ENCODE peak calls at places on chromosomes 4 and X, in six cellular contexts. One of them, this sample, is unnamed.
A peak's percentile ranks its signal among the peaks of the same experiment; 100 is the strongest.

GRCh38 chr4:105234582-105234981 is 87.9 kb downstream of the TET2 start:
- DNase-seq in activated T-helper 1 cell treated with anti-CD3 and anti-CD28 coated beads, Interleukin-12 subunit alpha, Interleukin-12 subunit beta, Interleukin-2, Interleukin-4 antibody, amounts not matched to agents 30 ng/mL and 10 ng/mL and 1 ng/mL, durations not matched to agents 14 hours and 24 hours and 36 hours: no peak
- DNase-seq in RWPE1: no peak
- DNase-seq in cardiac muscle cell: no peak
- DNase-seq in fibroblast of lung: no peak
- DNase-seq in T-helper 2 cell: no peak
- DNase-seq in this sample: no peak

GRCh38 chr4:81471361-81472248 is at the start of gene RASGEF1B:
- DNase-seq in activated T-helper 1 cell treated with anti-CD3 and anti-CD28 coated beads, Interleukin-12 subunit alpha, Interleukin-12 subunit beta, Interleukin-2, Interleukin-4 antibody, amounts not matched to agents 30 ng/mL and 10 ng/mL and 1 ng/mL, durations not matched to agents 14 hours and 24 hours and 36 hours: peak; percentile 91
- DNase-seq in T-helper 2 cell: peak; percentile 96
- DNase-seq in cardiac muscle cell: peak; percentile 90
- DNase-seq in fibroblast of lung: peak; percentile 58
- DNase-seq in RWPE1: peak; percentile 80
- DNase-seq in this sample: peak; percentile 74

GRCh38 chr4:56506110-56506705 is 617 bp downstream of the ARL9 start:
- DNase-seq in fibroblast of lung: peak; percentile 13
- DNase-seq in RWPE1: no peak
- DNase-seq in cardiac muscle cell: peak; percentile 15
- DNase-seq in T-helper 2 cell: no peak
- DNase-seq in activated T-helper 1 cell treated with anti-CD3 and anti-CD28 coated beads, Interleukin-12 subunit alpha, Interleukin-12 subunit beta, Interleukin-2, Interleukin-4 antibody, amounts not matched to agents 30 ng/mL and 10 ng/mL and 1 ng/mL, durations not matched to agents 14 hours and 24 hours and 36 hours: no peak
- DNase-seq in this sample: no peak

GRCh38 chr4:187209921-187210613 is 486.4 kb upstream of the FAT1 start:
- DNase-seq in fibroblast of lung: peak; percentile 77
- DNase-seq in T-helper 2 cell: no peak
- DNase-seq in cardiac muscle cell: no peak
- DNase-seq in RWPE1: no peak
- DNase-seq in activated T-helper 1 cell treated with anti-CD3 and anti-CD28 coated beads, Interleukin-12 subunit alpha, Interleukin-12 subunit beta, Interleukin-2, Interleukin-4 antibody, amounts not matched to agents 30 ng/mL and 10 ng/mL and 1 ng/mL, durations not matched to agents 14 hours and 24 hours and 36 hours: no peak
- DNase-seq in this sample: no peak

GRCh38 chrX:155434906-155435743 is 23.3 kb downstream of the F8A3 start:
- DNase-seq in T-helper 2 cell: no peak
- DNase-seq in cardiac muscle cell: no peak
- DNase-seq in fibroblast of lung: no peak
- DNase-seq in activated T-helper 1 cell treated with anti-CD3 and anti-CD28 coated beads, Interleukin-12 subunit alpha, Interleukin-12 subunit beta, Interleukin-2, Interleukin-4 antibody, amounts not matched to agents 30 ng/mL and 10 ng/mL and 1 ng/mL, durations not matched to agents 14 hours and 24 hours and 36 hours: no peak
- DNase-seq in RWPE1: no peak
- DNase-seq in this sample: no peak

GRCh38 chr4:16897991-16898827 is at the start of gene LDB2:
- DNase-seq in T-helper 2 cell: no peak
- DNase-seq in cardiac muscle cell: peak; percentile 83
- DNase-seq in activated T-helper 1 cell treated with anti-CD3 and anti-CD28 coated beads, Interleukin-12 subunit alpha, Interleukin-12 subunit beta, Interleukin-2, Interleukin-4 antibody, amounts not matched to agents 30 ng/mL and 10 ng/mL and 1 ng/mL, durations not matched to agents 14 hours and 24 hours and 36 hours: no peak
- DNase-seq in RWPE1: no peak
- DNase-seq in fibroblast of lung: peak; percentile 92
- DNase-seq in this sample: no peak

GRCh38 chrX:79146552-79147390 is 2.3 kb downstream of the GPR174 start:
- DNase-seq in cardiac muscle cell: no peak
- DNase-seq in activated T-helper 1 cell treated with anti-CD3 and anti-CD28 coated beads, Interleukin-12 subunit alpha, Interleukin-12 subunit beta, Interleukin-2, Interleukin-4 antibody, amounts not matched to agents 30 ng/mL and 10 ng/mL and 1 ng/mL, durations not matched to agents 14 hours and 24 hours and 36 hours: no peak
- DNase-seq in RWPE1: no peak
- DNase-seq in fibroblast of lung: no peak
- DNase-seq in T-helper 2 cell: peak; percentile 30
- DNase-seq in this sample: no peak

GRCh38 chrX:153641575-153642312 is 5.3 kb upstream of the DUSP9 start:
- DNase-seq in fibroblast of lung: no peak
- DNase-seq in T-helper 2 cell: no peak
- DNase-seq in RWPE1: no peak
- DNase-seq in cardiac muscle cell: no peak
- DNase-seq in activated T-helper 1 cell treated with anti-CD3 and anti-CD28 coated beads, Interleukin-12 subunit alpha, Interleukin-12 subunit beta, Interleukin-2, Interleukin-4 antibody, amounts not matched to agents 30 ng/mL and 10 ng/mL and 1 ng/mL, durations not matched to agents 14 hours and 24 hours and 36 hours: no peak
- DNase-seq in this sample: no peak

This sample was measured in HL-60.